ENCODE peak calls at places on chromosomes 5 and 9, in seven cellular contexts. R is neural progenitor cell, M is hepatocyte, J is HCT116, W is GM23248, L is PC-3, U is SK-N-SH. O is an unnamed sample.

GRCh38 chr5:31889131-31889561 is 250.2 kb downstream of the PDZD2 start:
- DNase-seq in U (no peak), W (no peak), M (peak), L (no peak), R (peak), J (no peak), O (peak)

GRCh38 chr9:11319477-11320060 is 706.8 kb upstream of the PTPRD start:
- DNase-seq in R (peak), J (no peak), L (peak), W (peak), M (peak), U (peak), O (peak)

GRCh38 chr5:83197326-83197725 is 120.0 kb downstream of the XRCC4 start:
- DNase-seq in R (peak), J (no peak), M (no peak), U (peak), W (no peak), L (no peak), O (no peak)

GRCh38 chr5:178384815-178385471 is 152.3 kb upstream of the PHYKPL start:
- DNase-seq in J (no peak), R (no peak), W (no peak), L (no peak), U (peak), M (no peak), O (no peak)

GRCh38 chr5:56951131-56951945 is 585 bp downstream of the MIER3 start:
- DNase-seq in U (peak), R (peak), L (no peak), J (no peak), W (peak), M (peak), O (peak)

GRCh38 chr9:98929866-98930265 is 13.8 kb upstream of the COL15A1 start:
- DNase-seq in W (no peak), L (no peak), U (no peak), J (no peak), M (peak), R (no peak), O (no peak)

GRCh38 chr9:69317081-69317480 is 7.9 kb upstream of the ENTREP1 start:
- DNase-seq in J (no peak), R (no peak), U (no peak), M (no peak), W (no peak), L (peak), O (no peak)

GRCh38 chr9:126986506-126986951 is 71.9 kb downstream of the RALGPS1 start:
- DNase-seq in U (no peak), L (peak), J (peak), W (peak), R (no peak), M (peak), O (no peak)

GRCh38 chr9:14348241-14349140 is 34.5 kb upstream of the NFIB start:
- DNase-seq in M (no peak), U (peak), L (no peak), W (peak), J (no peak), R (peak), O (peak)

GRCh38 chr5:145347026-145347616 is 488.0 kb downstream of the PRELID2 start:
- DNase-seq in M (peak), W (peak), L (peak), J (peak), U (peak), R (peak), O (peak)

GRCh38 chr9:109010676-109011655 is 2.3 kb downstream of the CTNNAL1 start:
- DNase-seq in R (no peak), L (peak), M (peak), W (peak), J (peak), U (no peak), O (no peak)

GRCh38 chr9:110257097-110257955 is 1.0 kb upstream of the TXN start:
- DNase-seq in U (no peak), J (no peak), R (peak), M (peak), L (no peak), W (peak), O (peak)

GRCh38 chr5:78367318-78367991 is 7.0 kb downstream of the SCAMP1 start:
- DNase-seq in R (no peak), M (no peak), J (no peak), L (no peak), U (no peak), W (no peak), O (peak)

GRCh38 chr5:80926979-80927656 is 33.0 kb upstream of the RASGRF2 start:
- DNase-seq in L (no peak), M (no peak), W (no peak), J (no peak), U (no peak), R (no peak), O (no peak)

GRCh38 chr5:131379723-131380122 is 115.9 kb downstream of the CDC42SE2 start:
- DNase-seq in L (peak), W (no peak), M (peak), R (no peak), J (no peak), U (no peak), O (no peak)

GRCh38 chr5:171484460-171484899 is 65.0 kb downstream of the FGF18 start:
- DNase-seq in L (peak), M (no peak), W (peak), U (peak), R (no peak), J (peak), O (peak)

GRCh38 chr9:122122903-122123632 is 30.0 kb upstream of the TTLL11 start:
- DNase-seq in U (peak), W (peak), R (peak), J (peak), M (peak), L (peak), O (peak)

GRCh38 chr9:127389391-127390242 is 7.4 kb upstream of the SLC2A8 start:
- DNase-seq in M (no peak), U (no peak), W (no peak), R (no peak), J (no peak), L (no peak), O (no peak)

GRCh38 chr5:59390074-59390659 is 503.4 kb downstream of the PDE4D start:
- DNase-seq in J (no peak), L (no peak), U (no peak), M (peak), R (peak), W (peak), O (peak)

GRCh38 chr9:32524558-32525461 is 1.2 kb downstream of the RIGI start:
- DNase-seq in M (no peak), L (peak), J (no peak), W (peak), R (peak), U (no peak), O (peak)

GRCh38 chr9:23643656-23644258 is 182.3 kb downstream of the ELAVL2 start:
- DNase-seq in U (no peak), W (no peak), M (no peak), L (peak), J (no peak), R (no peak), O (no peak)

GRCh38 chr5:124706729-124707361 is 39.6 kb downstream of the ZNF608 start:
- DNase-seq in W (peak), J (no peak), L (no peak), R (no peak), M (peak), U (peak), O (peak)

GRCh38 chr5:129768715-129769114 is 20.8 kb downstream of the MINAR2 start:
- DNase-seq in W (no peak), M (no peak), U (no peak), J (no peak), R (no peak), L (no peak), O (no peak)

GRCh38 chr5:97096096-97096648 is 46.2 kb downstream of the LIX1 start:
- DNase-seq in U (no peak), J (no peak), W (peak), M (no peak), L (no peak), R (no peak), O (no peak)

GRCh38 chr9:134189475-134190231 is 25.3 kb upstream of the RNU6ATAC start:
- DNase-seq in R (no peak), M (no peak), L (no peak), J (no peak), W (no peak), U (peak), O (no peak)

GRCh38 chr5:169875091-169875727 is 105.1 kb downstream of the INSYN2B start:
- DNase-seq in U (no peak), J (no peak), M (peak), R (no peak), L (no peak), W (peak), O (no peak)
- TF ChIP-seq EZH2phosphoT487 in U (no peak), J (no peak), M (no peak), R (no peak), L (no peak), W (no peak), O (no peak)

DNA sequence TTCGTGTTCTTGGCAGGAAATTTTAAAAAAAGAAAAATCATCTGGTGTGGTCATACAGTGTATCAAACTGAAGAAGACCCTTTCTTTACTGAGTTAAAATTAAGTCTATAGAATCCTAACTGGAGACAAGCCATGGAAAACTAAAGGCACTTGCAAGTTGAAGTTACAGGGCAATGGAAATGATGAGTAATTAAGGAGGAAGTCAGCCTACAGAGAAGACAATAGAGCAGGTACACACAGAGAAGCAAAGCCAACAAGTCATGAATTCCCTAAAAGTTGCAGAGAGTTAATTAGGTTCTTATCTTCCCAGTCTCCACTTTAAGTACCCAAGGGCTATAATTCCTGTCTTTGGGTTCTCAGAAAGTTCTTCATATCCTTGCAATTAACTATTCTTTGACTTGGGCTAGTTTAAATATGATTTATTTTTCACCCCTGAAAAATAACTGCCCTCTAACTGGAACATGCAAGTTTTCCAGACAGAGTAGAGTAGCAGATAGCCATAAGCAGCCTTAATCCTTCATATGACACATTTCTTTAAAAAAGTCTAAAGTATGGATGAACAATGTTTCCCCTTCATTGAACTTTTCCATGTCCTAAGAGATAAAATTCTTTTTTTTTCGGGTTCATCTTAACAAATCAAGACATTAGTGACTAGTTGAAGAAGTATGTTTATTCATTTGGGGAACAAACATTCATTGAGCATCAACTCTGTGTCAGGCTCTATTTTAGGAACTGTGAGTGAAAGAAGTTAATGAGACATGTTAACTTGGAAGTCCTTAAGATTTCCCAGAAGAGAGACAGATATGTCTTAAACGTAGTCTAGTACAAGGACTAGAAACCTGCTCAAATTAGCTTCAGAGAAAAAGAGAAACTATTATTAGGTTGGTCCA is 5.2 kb upstream of the ITGA2 start:
- DNase-seq in L (peak), R (no peak), U (no peak), J (peak), M (no peak), W (peak), O (no peak)
- TF ChIP-seq EZH2phosphoT487 in L (no peak), R (no peak), U (no peak), J (no peak), M (no peak), W (no peak), O (no peak)

GRCh38 chr5:10678236-10678635 is 82.8 kb downstream of the DAP start:
- DNase-seq in U (no peak), J (no peak), L (no peak), M (no peak), R (no peak), W (peak), O (no peak)
- TF ChIP-seq EZH2phosphoT487 in U (no peak), J (no peak), L (no peak), M (no peak), R (no peak), W (no peak), O (no peak)

DNA sequence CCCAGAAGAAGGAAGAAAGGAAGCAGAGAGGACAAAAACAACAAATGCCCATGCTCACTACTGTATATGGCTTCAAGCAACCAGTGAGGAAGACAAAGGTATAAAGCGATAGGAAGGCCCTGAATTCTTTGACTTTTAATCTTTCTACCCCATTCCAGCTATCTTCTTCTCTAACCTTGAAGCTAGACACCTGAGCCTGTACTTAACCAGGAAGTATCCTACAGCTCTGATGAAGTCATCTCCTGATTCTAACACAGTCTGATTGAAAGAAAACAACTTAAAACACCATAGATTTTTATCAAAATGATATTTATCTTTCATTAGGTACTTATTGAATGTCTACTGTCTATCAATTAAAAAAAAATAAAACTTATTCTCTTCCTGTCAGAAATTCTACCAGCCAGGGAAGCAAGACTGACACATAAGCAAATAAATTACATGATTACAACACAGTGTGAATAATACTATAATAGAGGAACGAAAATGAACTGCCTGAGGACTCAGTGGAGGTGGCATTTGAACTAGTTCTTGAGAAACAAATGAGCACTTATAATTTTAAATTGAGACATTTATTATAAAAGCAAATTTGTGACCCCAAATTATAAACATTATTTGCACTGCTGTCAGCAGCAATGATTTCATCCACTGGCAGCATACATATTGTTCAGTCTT is 123.4 kb upstream of the ELL2 start:
- DNase-seq in W (peak), L (peak), R (no peak), M (no peak), J (no peak), U (no peak), O (no peak)
- TF ChIP-seq EZH2phosphoT487 in W (no peak), L (no peak), R (no peak), M (no peak), J (no peak), U (no peak), O (no peak)

DNA sequence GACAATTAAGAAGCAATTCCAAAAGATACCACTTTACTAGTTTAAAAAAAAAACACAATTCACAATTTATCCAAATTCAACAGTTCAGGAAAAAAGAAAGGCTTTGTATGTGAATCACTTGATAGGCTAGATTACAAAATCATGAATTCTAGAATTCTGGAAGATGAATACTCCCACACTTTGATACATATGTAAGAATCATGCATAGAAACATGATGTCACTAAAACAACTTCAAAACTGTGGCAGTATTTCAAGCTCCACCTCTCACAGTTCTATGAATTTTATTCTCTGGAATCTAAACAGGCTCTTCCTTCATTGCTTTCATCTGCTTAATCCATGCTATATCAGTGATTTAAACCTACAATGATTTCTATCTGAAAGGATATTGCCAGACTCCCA is 51.0 kb downstream of the GNAQ start:
- DNase-seq in U (no peak), L (no peak), W (peak), J (no peak), R (no peak), M (no peak), O (no peak)
- TF ChIP-seq EZH2phosphoT487 in U (no peak), L (no peak), W (no peak), J (no peak), R (no peak), M (no peak), O (no peak)

DNA sequence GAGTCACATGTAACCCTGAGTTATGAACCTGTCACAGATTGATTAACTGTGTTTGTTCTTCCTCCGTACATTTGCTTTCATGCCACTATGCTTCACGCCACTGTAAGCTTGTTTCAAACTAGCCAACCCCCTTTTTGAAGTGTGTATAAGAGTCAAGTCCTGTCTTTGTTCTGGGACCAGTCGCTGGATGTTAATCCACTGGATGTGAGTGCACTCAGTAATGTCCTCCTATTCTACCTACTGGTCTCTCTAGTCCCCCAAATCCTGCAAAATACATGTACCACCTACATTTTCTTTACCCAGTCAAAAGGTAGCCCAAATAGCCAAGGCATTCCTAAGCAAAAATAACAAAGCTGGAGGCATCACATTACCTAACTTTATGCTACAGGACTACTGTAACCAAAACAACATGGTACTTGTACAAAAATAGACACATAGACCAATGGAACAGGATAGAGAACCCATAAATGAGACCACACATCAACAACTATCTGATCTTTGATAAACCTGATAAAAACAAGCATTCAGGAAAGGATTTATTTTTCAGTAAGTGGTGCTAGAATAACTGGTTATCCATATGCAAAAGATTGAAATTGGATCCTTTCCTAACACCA is 1139.1 kb upstream of the SEMA6A start:
- DNase-seq in W (no peak), M (no peak), R (no peak), U (no peak), L (no peak), J (peak), O (peak)
- TF ChIP-seq EZH2phosphoT487 in W (no peak), M (no peak), R (no peak), U (no peak), L (no peak), J (no peak), O (no peak)

GRCh38 chr9:12773562-12773961 is 1.3 kb upstream of the LURAP1L start:
- DNase-seq in W (no peak), J (no peak), R (no peak), M (no peak), U (no peak), L (no peak), O (no peak)

GRCh38 chr9:12775963-12776774 is 1.3 kb downstream of the LURAP1L start:
- DNase-seq in M (peak), W (peak), R (peak), U (peak), L (peak), J (peak), O (peak)

GRCh38 chr9:12775373-12775962 is 648 bp downstream of the LURAP1L start:
- DNase-seq in L (no peak), R (peak), W (peak), U (peak), M (peak), J (no peak), O (peak)

GRCh38 chr9:12776775-12777055 is 1.9 kb downstream of the LURAP1L start:
- DNase-seq in J (no peak), W (peak), M (peak), R (no peak), L (no peak), U (no peak), O (no peak)

GRCh38 chr9:12774861-12775367 is at the start of gene LURAP1L:
- DNase-seq in U (peak), R (peak), M (peak), L (peak), J (peak), W (peak), O (peak)
- TF ChIP-seq EZH2phosphoT487 in U (no peak), R (no peak), M (no peak), L (no peak), J (no peak), W (no peak), O (no peak)

DNA sequence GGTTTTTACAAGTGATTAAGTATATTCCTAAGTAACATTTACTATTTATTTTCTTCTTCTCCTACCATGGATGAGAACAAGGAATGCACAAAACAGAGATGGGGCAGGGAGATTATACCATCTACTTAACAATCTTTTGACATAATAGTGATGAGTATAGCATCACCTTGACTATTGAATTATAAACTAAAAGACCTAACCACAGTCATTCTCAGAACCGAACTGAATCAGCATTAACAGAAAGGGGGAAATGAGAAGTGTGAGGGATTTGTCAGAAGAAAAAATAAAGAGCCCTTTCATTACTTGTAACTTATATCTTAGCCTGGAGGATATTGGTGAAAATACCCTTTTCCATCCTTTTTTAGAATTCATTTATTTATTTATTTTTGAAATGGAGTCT is 21.9 kb downstream of the OR2Y1 start:
- DNase-seq in J (no peak), U (no peak), L (no peak), M (no peak), R (no peak), W (no peak), O (no peak)
- TF ChIP-seq EZH2phosphoT487 in J (no peak), U (no peak), L (no peak), M (no peak), R (no peak), W (no peak), O (no peak)

GRCh38 chr5:140027807-140028206 is 15.3 kb downstream of the NRG2 start:
- DNase-seq in U (no peak), L (no peak), R (no peak), J (no peak), W (no peak), M (no peak), O (no peak)

GRCh38 chr5:140024928-140025327 is 18.2 kb downstream of the NRG2 start:
- DNase-seq in M (no peak), U (no peak), W (no peak), L (no peak), J (no peak), R (no peak), O (no peak)

GRCh38 chr5:140020601-140021177 is 22.4 kb downstream of the NRG2 start:
- DNase-seq in L (no peak), U (no peak), W (peak), M (no peak), J (no peak), R (no peak), O (no peak)

GRCh38 chr5:140023611-140024191 is 19.4 kb downstream of the NRG2 start:
- DNase-seq in J (no peak), U (no peak), W (no peak), M (no peak), L (no peak), R (no peak), O (no peak)

DNA sequence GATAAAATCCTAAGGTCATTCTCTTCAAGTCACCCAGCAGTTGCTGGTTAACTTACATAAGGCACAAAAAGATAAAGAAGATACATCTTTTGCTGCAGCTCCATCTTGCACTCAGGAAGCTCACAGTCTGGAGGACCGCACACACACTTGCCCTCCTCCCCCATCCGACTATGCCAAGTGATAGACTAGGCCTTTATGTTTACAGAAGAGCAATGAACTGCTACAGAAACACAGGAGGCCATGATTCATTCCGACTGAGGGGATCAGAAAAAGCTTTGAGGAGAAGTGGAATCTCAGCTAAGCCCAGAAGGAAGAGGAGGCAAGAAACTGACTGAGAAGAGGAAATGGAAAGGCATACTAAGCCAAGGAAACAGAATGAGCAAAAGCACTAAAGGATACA is 17.4 kb downstream of the NRG2 start:
- DNase-seq in J (no peak), R (no peak), M (no peak), U (no peak), L (no peak), W (no peak), O (no peak)
- TF ChIP-seq EZH2phosphoT487 in J (no peak), R (no peak), M (no peak), U (no peak), L (no peak), W (no peak), O (no peak)

O was measured in GM23338.